ENCODE peak calls at places on chromosomes 11 and 22, in four cellular contexts. B is NCI-H1092 treated with DMSO at 0.1 percent for 48 hours, X is cardiac muscle cell, L is GM12891. N is an unnamed sample.

GRCh38 chr22:49734882-49735281 is 92.8 kb downstream of the BRD1 start:
- DNase-seq in B (no peak), X (no peak), L (no peak), N (no peak)

GRCh38 chr11:125201525-125202121 is 37.1 kb downstream of the PKNOX2 start:
- DNase-seq in B (no peak), X (no peak), L (no peak), N (no peak)

GRCh38 chr11:100830978-100831732 is 144.1 kb downstream of the ARHGAP42 start:
- DNase-seq in B (no peak), X (no peak), L (no peak), N (no peak)

GRCh38 chr11:123062892-123063395 is 1.0 kb upstream of the HSPA8 start:
- DNase-seq in B (peak; percentile 80), X (peak; percentile 52), L (no peak), N (no peak)

GRCh38 chr11:60059052-60059451 is 2.6 kb downstream of the MS4A3 start:
- DNase-seq in B (no peak), X (no peak), L (no peak), N (no peak)

GRCh38 chr11:109641549-109641948 is 219.6 kb downstream of the C11orf87 start:
- DNase-seq in B (no peak), X (peak; percentile 82), L (no peak), N (peak; percentile 1)

GRCh38 chr11:66951135-66951534 is 7.0 kb downstream of the PC start:
- DNase-seq in B (no peak), X (no peak), L (no peak), N (no peak)

GRCh38 chr11:108498046-108498815 is at the start of gene POGLUT3:
- DNase-seq in B (peak; percentile 68), X (peak; percentile 76), L (peak; percentile 68), N (peak; percentile 8)

GRCh38 chr22:40954095-40954494 is 2.9 kb downstream of the RBX1 start:
- DNase-seq in B (no peak), X (no peak), L (no peak), N (no peak)

GRCh38 chr22:23393721-23394320 is 186.3 kb downstream of the IGLL1 start:
- DNase-seq in B (no peak), X (no peak), L (no peak), N (no peak)

GRCh38 chr11:65013130-65013691 is 749 bp upstream of the ARL2 start:
- DNase-seq in B (no peak), X (no peak), L (peak; percentile 93), N (peak; percentile 73)

GRCh38 chr11:67265633-67266423 is 445 bp upstream of the GRK2 start:
- DNase-seq in B (peak; percentile 62), X (peak; percentile 82), L (peak; percentile 78), N (peak; percentile 46)

GRCh38 chr22:23786261-23786710 is 480 bp upstream of the SMARCB1 start:
- DNase-seq in B (peak; percentile 64), X (no peak), L (no peak), N (no peak)

GRCh38 chr11:71442880-71443279 is 5.3 kb downstream of the DHCR7 start:
- DNase-seq in B (no peak), X (no peak), L (no peak), N (no peak)

GRCh38 chr11:108620958-108621772 is 27.6 kb upstream of the EXPH5 start:
- DNase-seq in B (no peak), X (no peak), L (no peak), N (no peak)

GRCh38 chr11:104531075-104531474 is 367.1 kb upstream of the PDGFD start:
- DNase-seq in B (no peak), X (no peak), L (no peak), N (no peak)

GRCh38 chr11:114196994-114197702 is 99.1 kb upstream of the NNMT start:
- DNase-seq in B (no peak), X (no peak), L (no peak), N (no peak)

GRCh38 chr11:121452609-121453150 is at the start of gene SORL1-AS1:
- DNase-seq in B (peak; percentile 77), X (no peak), L (no peak), N (no peak)

GRCh38 chr11:88320149-88320559 is 17.4 kb downstream of the CTSC start:
- DNase-seq in B (no peak), X (no peak), L (no peak), N (no peak)

GRCh38 chr11:93784935-93785360 is 866 bp downstream of the MED17 start:
- DNase-seq in B (peak; percentile 40), X (peak; percentile 18), L (no peak), N (no peak)

GRCh38 chr11:45182902-45183301 is 36.5 kb downstream of the PRDM11 start:
- DNase-seq in B (peak; percentile 17), X (peak; percentile 51), L (no peak), N (no peak)

GRCh38 chr11:74849525-74850391 is 99.1 kb downstream of the XRRA1 start:
- DNase-seq in B (no peak), X (no peak), L (no peak), N (no peak)

GRCh38 chr11:65649656-65650546 is 12.0 kb downstream of the SIPA1 start:
- DNase-seq in B (no peak), X (no peak), L (no peak), N (no peak)

GRCh38 chr11:88178211-88178610 is 3.0 kb upstream of the RAB38 start:
- DNase-seq in B (no peak), X (no peak), L (no peak), N (no peak)

GRCh38 chr11:86745571-86745970 is 54.8 kb upstream of the PRSS23 start:
- DNase-seq in B (no peak), X (no peak), L (no peak), N (no peak)

GRCh38 chr11:44176541-44177213 is 81.2 kb downstream of the EXT2 start:
- DNase-seq in B (no peak), X (no peak), L (no peak), N (no peak)

GRCh38 chr22:24325105-24325757 is 54.6 kb downstream of the SPECC1L start:
- DNase-seq in B (no peak), X (peak; percentile 51), L (peak; percentile 43), N (peak; percentile 30)

GRCh38 chr11:110675548-110675947 is 36.7 kb downstream of the ARHGAP20 start:
- DNase-seq in B (no peak), X (no peak), L (no peak), N (no peak)

GRCh38 chr11:575324-575995 is 810 bp upstream of the PHRF1 start:
- DNase-seq in B (peak; percentile 79), X (peak; percentile 89), L (no peak), N (no peak)

GRCh38 chr22:34096770-34097169 is 176.5 kb upstream of the LARGE1 start:
- DNase-seq in B (no peak), X (no peak), L (no peak), N (no peak)

GRCh38 chr11:25066706-25067105 is 569.9 kb downstream of the LUZP2 start:
- DNase-seq in B (no peak), X (no peak), L (no peak), N (no peak)

GRCh38 chr11:44604171-44604581 is 38.7 kb downstream of the CD82 start:
- DNase-seq in B (peak; percentile 82), X (no peak), L (no peak), N (no peak)

GRCh38 chr22:28992565-28993326 is 68.9 kb downstream of the C22orf31 start:
- DNase-seq in B (peak; percentile 72), X (no peak), L (no peak), N (no peak)

GRCh38 chr22:30047364-30047738 is 32.9 kb upstream of the HORMAD2 start:
- DNase-seq in B (no peak), X (no peak), L (peak; percentile 38), N (no peak)